ENCODE peak calls at places on chromosomes 6 and 20, in five cellular contexts. I, A, V, B and Z are unnamed samples.

GRCh38 chr20:6735913-6736845 is 31.3 kb upstream of the BMP2 start:
- DNase-seq in I (no peak), A (no peak), V (no peak), B (no peak), Z (no peak)

GRCh38 chr6:87391334-87391733 is 16.4 kb upstream of the CFAP206 start:
- DNase-seq in I (no peak), A (no peak), V (peak), B (no peak), Z (peak)

GRCh38 chr6:98724537-98724936 is 109.8 kb upstream of the POU3F2 start:
- DNase-seq in I (no peak), A (no peak), V (no peak), B (no peak), Z (no peak)

GRCh38 chr20:63254536-63255384 is 497 bp upstream of the NKAIN4 start:
- DNase-seq in I (no peak), A (no peak), V (no peak), B (no peak), Z (peak)

GRCh38 chr6:81382852-81383251 is 369.6 kb downstream of the TENT5A start:
- DNase-seq in I (no peak), A (no peak), V (no peak), B (no peak), Z (no peak)

GRCh38 chr6:71254323-71254722 is 34.3 kb upstream of the OGFRL1 start:
- DNase-seq in I (no peak), A (no peak), V (no peak), B (peak), Z (no peak)

GRCh38 chr6:127103482-127103881 is 15.0 kb upstream of the RSPO3 start:
- DNase-seq in I (no peak), A (no peak), V (no peak), B (no peak), Z (no peak)

GRCh38 chr20:62598761-62599194 is 43.5 kb upstream of the SLCO4A1 start:
- DNase-seq in I (no peak), A (no peak), V (peak), B (no peak), Z (peak)

GRCh38 chr20:20820104-20820503 is 107.7 kb upstream of the RALGAPA2 start:
- DNase-seq in I (no peak), A (no peak), V (no peak), B (no peak), Z (peak)

GRCh38 chr6:129440691-129441090 is 269.3 kb downstream of the ARHGAP18 start:
- DNase-seq in I (no peak), A (no peak), V (no peak), B (no peak), Z (no peak)

GRCh38 chr6:160419488-160419887 is 71.3 kb downstream of the SLC22A3 start:
- DNase-seq in I (no peak), A (no peak), V (no peak), B (no peak), Z (no peak)

GRCh38 chr6:84657025-84657424 is 107.4 kb downstream of the TBX18 start:
- DNase-seq in I (no peak), A (no peak), V (no peak), B (no peak), Z (no peak)

GRCh38 chr6:33571637-33572316 is 8.3 kb downstream of the BAK1 start:
- DNase-seq in I (no peak), A (no peak), V (no peak), B (no peak), Z (no peak)

GRCh38 chr6:52995913-52996685 is 1.0 kb upstream of the GSTA4 start:
- DNase-seq in I (peak), A (no peak), V (no peak), B (peak), Z (no peak)

GRCh38 chr6:96499781-96500180 is 21.8 kb upstream of the UFL1 start:
- DNase-seq in I (peak), A (no peak), V (no peak), B (no peak), Z (no peak)

GRCh38 chr20:19757487-19757972 is 528 bp upstream of the RIN2 start:
- DNase-seq in I (no peak), A (no peak), V (peak), B (peak), Z (peak)

GRCh38 chr20:13819885-13820645 is 35.2 kb downstream of the NDUFAF5 start:
- DNase-seq in I (no peak), A (no peak), V (peak), B (peak), Z (peak)

GRCh38 chr6:124670801-124671200 is 291.4 kb upstream of the RNF217 start:
- DNase-seq in I (no peak), A (no peak), V (no peak), B (no peak), Z (no peak)

GRCh38 chr6:4402477-4402976 is 267.2 kb upstream of the ECI2 start:
- DNase-seq in I (no peak), A (no peak), V (peak), B (peak), Z (no peak)

GRCh38 chr6:49072146-49072545 is 390.9 kb downstream of the MMUT start:
- DNase-seq in I (no peak), A (no peak), V (no peak), B (no peak), Z (no peak)

GRCh38 chr6:134457941-134458340 is 140.0 kb upstream of the SGK1 start:
- DNase-seq in I (no peak), A (no peak), V (no peak), B (no peak), Z (no peak)

GRCh38 chr6:31453259-31453658 is 44.7 kb upstream of the MICB start:
- DNase-seq in I (no peak), A (no peak), V (no peak), B (no peak), Z (no peak)

GRCh38 chr20:35171753-35172433 is at the start of gene PROCR:
- DNase-seq in I (peak), A (no peak), V (peak), B (peak), Z (peak)

GRCh38 chr6:29850011-29850553 is 22.5 kb downstream of the HLA-G start:
- DNase-seq in I (no peak), A (no peak), V (no peak), B (no peak), Z (no peak)

GRCh38 chr20:41592516-41593192 is 25.5 kb downstream of the CHD6 start:
- DNase-seq in I (no peak), A (no peak), V (no peak), B (no peak), Z (no peak)

GRCh38 chr6:161230339-161230738 is 43.5 kb downstream of the AGPAT4 start:
- DNase-seq in I (no peak), A (no peak), V (no peak), B (no peak), Z (no peak)

GRCh38 chr20:57648878-57649616 is 28.8 kb upstream of the ZBP1 start:
- DNase-seq in I (peak), A (no peak), V (no peak), B (no peak), Z (no peak)